ENCODE peak calls at places on chromosomes 12 and 14, in nine cellular contexts. D, R, S, U, T, W, V, K and M are unnamed samples.

GRCh38 chr12:56599797-56600196 is 30.3 kb downstream of the BAZ2A start:
- DNase-seq in D (no peak), R (no peak), S (no peak), U (no peak), T (no peak), W (no peak), V (no peak), K (no peak), M (no peak)

GRCh38 chr14:66231823-66232222 is 254.3 kb upstream of the CCDC196 start:
- DNase-seq in D (no peak), R (no peak), S (no peak), U (no peak), T (no peak), W (no peak), V (no peak), K (no peak), M (no peak)

GRCh38 chr14:102668291-102668873 is 75.9 kb downstream of the RCOR1 start:
- DNase-seq in D (no peak), R (no peak), S (no peak), U (no peak), T (no peak), W (no peak), V (no peak), K (no peak), M (no peak)

GRCh38 chr12:52798671-52799497 is 3.0 kb upstream of the KRT3 start:
- DNase-seq in D (no peak), R (peak), S (peak), U (no peak), T (no peak), W (no peak), V (no peak), K (no peak), M (no peak)

GRCh38 chr14:54659365-54659764 is 92.4 kb downstream of the SAMD4A start:
- DNase-seq in D (no peak), R (peak), S (no peak), U (no peak), T (no peak), W (no peak), V (no peak), K (no peak), M (no peak)

GRCh38 chr14:32259368-32260013 is 56.4 kb upstream of the RNU6-8 start:
- DNase-seq in D (no peak), R (peak), S (no peak), U (no peak), T (no peak), W (no peak), V (peak), K (no peak), M (no peak)

GRCh38 chr12:123140675-123141614 is 9.9 kb downstream of the PITPNM2 start:
- DNase-seq in D (no peak), R (no peak), S (no peak), U (no peak), T (no peak), W (no peak), V (no peak), K (no peak), M (no peak)

GRCh38 chr12:6640497-6640896 is 4.7 kb upstream of the LPAR5 start:
- DNase-seq in D (no peak), R (no peak), S (no peak), U (no peak), T (no peak), W (no peak), V (no peak), K (no peak), M (no peak)

GRCh38 chr12:6530576-6531260 is 3.6 kb upstream of the GAPDH start:
- DNase-seq in D (no peak), R (no peak), S (peak), U (no peak), T (no peak), W (no peak), V (no peak), K (no peak), M (no peak)

GRCh38 chr14:98937712-98938505 is 334.1 kb downstream of the BCL11B start:
- DNase-seq in D (no peak), R (no peak), S (peak), U (no peak), T (no peak), W (no peak), V (no peak), K (no peak), M (no peak)

GRCh38 chr14:50082784-50083466 is 33.4 kb downstream of the VCPKMT start:
- DNase-seq in D (peak), R (no peak), S (peak), U (no peak), T (no peak), W (no peak), V (no peak), K (peak), M (no peak)

GRCh38 chr12:22525426-22525825 is 18.9 kb downstream of the C2CD5 start:
- DNase-seq in D (no peak), R (peak), S (no peak), U (no peak), T (no peak), W (no peak), V (no peak), K (no peak), M (no peak)

GRCh38 chr12:50603817-50604639 is 99.2 kb downstream of the DIP2B start:
- DNase-seq in D (no peak), R (no peak), S (no peak), U (no peak), T (peak), W (no peak), V (no peak), K (no peak), M (no peak)

GRCh38 chr14:101282418-101282817 is 278.9 kb upstream of the DIO3 start:
- DNase-seq in D (no peak), R (no peak), S (no peak), U (no peak), T (no peak), W (no peak), V (no peak), K (no peak), M (no peak)

GRCh38 chr12:89936631-89937030 is 228.0 kb upstream of the ATP2B1 start:
- DNase-seq in D (no peak), R (no peak), S (no peak), U (no peak), T (no peak), W (no peak), V (no peak), K (no peak), M (no peak)

GRCh38 chr12:126768517-126768916 is 1498.5 kb upstream of the TMEM132C start:
- DNase-seq in D (no peak), R (no peak), S (no peak), U (no peak), T (no peak), W (no peak), V (no peak), K (no peak), M (no peak)

GRCh38 chr14:95830386-95830785 is 46.2 kb upstream of the TUNAR start:
- DNase-seq in D (no peak), R (no peak), S (no peak), U (no peak), T (no peak), W (no peak), V (no peak), K (no peak), M (no peak)

GRCh38 chr12:5305425-5305824 is 126.5 kb upstream of the NTF3 start:
- DNase-seq in D (no peak), R (no peak), S (no peak), U (no peak), T (no peak), W (no peak), V (no peak), K (no peak), M (no peak)